ENCODE peak calls at places on chromosomes 11 and 22, in nine cellular contexts. K is NCI-H2171 treated with DMSO at 0.1 percent for 48 hours; O is GM10248; X is mucosa of descending colon; G is effector memory CD8-positive, alpha-beta T cell; R is activated T-cell treated with anti-CD3 and anti-CD28 coated beads for 24 hours; F is cardiac muscle cell; L is HEK293T; T is gastrocnemius medialis. Y is an unnamed sample.

GRCh38 chr22:49951986-49952896 is 8.3 kb upstream of the PIM3 start:
- DNase-seq in K (no peak), O (no peak), X (no peak), G (no peak), R (no peak), F (no peak), L (no peak), T (no peak), Y (no peak)

GRCh38 chr11:17719028-17719939 is at the start of gene MYOD1:
- DNase-seq in K (no peak), O (no peak), X (no peak), G (no peak), R (no peak), F (peak), L (peak), T (peak), Y (no peak)

GRCh38 chr22:36398602-36399472 is 11.1 kb upstream of the MYH9 start:
- DNase-seq in K (no peak), O (no peak), X (no peak), G (no peak), R (no peak), F (no peak), L (no peak), T (no peak), Y (no peak)

GRCh38 chr11:40130427-40130826 is 1329.0 kb downstream of the LRRC4C start:
- DNase-seq in K (no peak), O (no peak), X (no peak), G (no peak), R (no peak), F (peak), L (no peak), T (no peak), Y (no peak)

GRCh38 chr11:123063396-123064267 is 1.7 kb upstream of the HSPA8 start:
- DNase-seq in K (peak), O (no peak), X (no peak), G (peak), R (no peak), F (no peak), L (no peak), T (peak), Y (peak)

GRCh38 chr11:69575296-69576068 is 65.5 kb upstream of the CCND1 start:
- DNase-seq in K (no peak), O (no peak), X (no peak), G (no peak), R (no peak), F (no peak), L (no peak), T (no peak), Y (no peak)

GRCh38 chr11:131982154-131982553 is 611.7 kb downstream of the NTM start:
- DNase-seq in K (no peak), O (no peak), X (no peak), G (no peak), R (no peak), F (no peak), L (no peak), T (no peak), Y (no peak)

GRCh38 chr11:62687508-62688396 is 1.6 kb downstream of the LRRN4CL start:
- DNase-seq in K (no peak), O (no peak), X (peak), G (no peak), R (no peak), F (no peak), L (no peak), T (no peak), Y (no peak)

GRCh38 chr11:72421351-72421750 is 13.0 kb downstream of the CLPB start:
- DNase-seq in K (no peak), O (no peak), X (no peak), G (no peak), R (no peak), F (no peak), L (no peak), T (no peak), Y (no peak)